ENCODE peak calls at places on chromosomes 1 and 21, in six cellular contexts. G, U, T, F, Q and P are unnamed samples.

GRCh38 chr1:10082785-10083479 is 50.2 kb downstream of the UBE4B start:
- DNase-seq in G (no peak), U (no peak), T (no peak), F (peak; percentile 38), Q (no peak), P (no peak)

GRCh38 chr1:186722711-186723309 is 42.6 kb upstream of the PTGS2 start:
- DNase-seq in G (peak; percentile 8), U (peak; percentile 66), T (peak; percentile 63), F (peak; percentile 72), Q (peak; percentile 69), P (no peak)

GRCh38 chr21:44930543-44930981 is 9.3 kb upstream of the SLX9 start:
- DNase-seq in G (peak; percentile 73), U (no peak), T (no peak), F (peak; percentile 49), Q (no peak), P (no peak)

GRCh38 chr1:2944705-2945104 is 76.6 kb upstream of the ACTRT2 start:
- DNase-seq in G (no peak), U (no peak), T (no peak), F (no peak), Q (no peak), P (no peak)

GRCh38 chr1:211327341-211327921 is 798 bp downstream of the TRAF5 start:
- DNase-seq in G (peak; percentile 43), U (no peak), T (peak; percentile 31), F (peak; percentile 64), Q (peak; percentile 50), P (no peak)

GRCh38 chr1:175563556-175563955 is 179.8 kb downstream of the TNR start:
- DNase-seq in G (no peak), U (no peak), T (no peak), F (no peak), Q (no peak), P (no peak)

GRCh38 chr1:167473761-167474160 is 44.6 kb downstream of the CD247 start:
- DNase-seq in G (no peak), U (no peak), T (no peak), F (no peak), Q (no peak), P (no peak)

GRCh38 chr1:244074559-244075171 is 23.6 kb downstream of the ZBTB18 start:
- DNase-seq in G (peak; percentile 29), U (no peak), T (no peak), F (no peak), Q (no peak), P (no peak)

GRCh38 chr1:230308039-230308438 is 118.1 kb downstream of the PGBD5 start:
- DNase-seq in G (no peak), U (peak; percentile 86), T (peak; percentile 99), F (peak; percentile 98), Q (no peak), P (peak; percentile 88)

GRCh38 chr1:19596719-19597462 is 47.2 kb upstream of the NBL1 start:
- DNase-seq in G (peak; percentile 97), U (peak; percentile 96), T (peak; percentile 93), F (peak; percentile 99), Q (peak; percentile 92), P (peak; percentile 96)

GRCh38 chr1:41319803-41320711 is 41.2 kb upstream of the FOXO6 start:
- DNase-seq in G (no peak), U (no peak), T (no peak), F (no peak), Q (no peak), P (no peak)

GRCh38 chr1:198167436-198167934 is 10.7 kb downstream of the NEK7 start:
- DNase-seq in G (no peak), U (no peak), T (peak; percentile 46), F (peak; percentile 65), Q (no peak), P (peak; percentile 16)

GRCh38 chr1:8589571-8589970 is 227.9 kb downstream of the RERE start:
- DNase-seq in G (no peak), U (no peak), T (no peak), F (no peak), Q (no peak), P (no peak)

GRCh38 chr1:45050931-45051748 is 39.1 kb downstream of the UROD start:
- DNase-seq in G (no peak), U (no peak), T (no peak), F (no peak), Q (no peak), P (no peak)

GRCh38 chr1:235329139-235329808 is 904 bp downstream of the GGPS1 start:
- DNase-seq in G (peak; percentile 48), U (peak; percentile 50), T (peak; percentile 20), F (peak; percentile 63), Q (peak; percentile 40), P (no peak)

GRCh38 chr1:21249940-21250493 is 40.2 kb downstream of the ECE1 start:
- DNase-seq in G (no peak), U (no peak), T (no peak), F (no peak), Q (no peak), P (no peak)

GRCh38 chr1:154961497-154962237 is at the start of gene PYGO2:
- DNase-seq in G (peak; percentile 86), U (peak; percentile 81), T (peak; percentile 68), F (peak; percentile 77), Q (no peak), P (peak; percentile 76)

GRCh38 chr1:17831619-17832018 is 76.5 kb downstream of the ACTL8 start:
- DNase-seq in G (no peak), U (peak; percentile 7), T (peak; percentile 32), F (peak; percentile 65), Q (peak; percentile 38), P (peak; percentile 22)

GRCh38 chr1:164794310-164794709 is 235.3 kb downstream of the PBX1 start:
- DNase-seq in G (no peak), U (peak; percentile 60), T (peak; percentile 88), F (peak; percentile 95), Q (no peak), P (peak; percentile 79)

GRCh38 chr1:89842547-89843278 is 21.9 kb downstream of the LRRC8D start:
- DNase-seq in G (no peak), U (no peak), T (no peak), F (no peak), Q (no peak), P (no peak)

GRCh38 chr1:221053889-221054288 is 174.6 kb downstream of the HLX start:
- DNase-seq in G (no peak), U (no peak), T (no peak), F (no peak), Q (no peak), P (peak; percentile 32)